ENCODE peak calls at places on chromosomes 1 and 21, in ten cellular contexts. Z is adipocyte; V is GM12891; G is NCI-H1092 treated with DMSO at 0.1 percent for 48 hours; T is effector memory CD4-positive, alpha-beta T cell; N is COR-L47; M is psoas muscle; R is kidney tubule cell; L is HT-29; H is NCI-H345. Y is an unnamed sample.

GRCh38 chr1:112637257-112638108 is 17.9 kb downstream of the CAPZA1 start:
- DNase-seq in Z (peak; percentile 74), V (no peak), G (no peak), T (no peak), N (no peak), M (no peak), R (peak; percentile 50), L (no peak), H (no peak), Y (no peak)

GRCh38 chr1:152679454-152679853 is 4.4 kb downstream of the LCE2C start:
- DNase-seq in Z (no peak), V (no peak), G (no peak), T (no peak), N (no peak), M (no peak), R (no peak), L (no peak), H (no peak), Y (no peak)

GRCh38 chr1:48530727-48531351 is 58.8 kb upstream of the SPATA6 start:
- DNase-seq in Z (peak; percentile 59), V (peak; percentile 33), G (peak; percentile 69), T (no peak), N (peak; percentile 92), M (no peak), R (peak; percentile 71), L (peak; percentile 88), H (peak; percentile 93), Y (peak; percentile 27)

GRCh38 chr1:219514728-219515127 is 98.2 kb downstream of the ZC3H11B start:
- DNase-seq in Z (no peak), V (no peak), G (no peak), T (no peak), N (no peak), M (no peak), R (no peak), L (no peak), H (no peak), Y (no peak)

GRCh38 chr21:38121888-38122705 is 134.7 kb upstream of the KCNJ15 start:
- DNase-seq in Z (no peak), V (no peak), G (no peak), T (no peak), N (no peak), M (no peak), R (peak; percentile 2), L (no peak), H (no peak), Y (no peak)

GRCh38 chr1:15188145-15188544 is 34.6 kb downstream of the TMEM51 start:
- DNase-seq in Z (no peak), V (no peak), G (no peak), T (no peak), N (no peak), M (no peak), R (peak; percentile 67), L (no peak), H (no peak), Y (peak; percentile 9)

GRCh38 chr1:241934181-241934815 is 23.3 kb upstream of the BECN2 start:
- DNase-seq in Z (peak; percentile 67), V (no peak), G (peak; percentile 7), T (no peak), N (no peak), M (peak; percentile 37), R (peak; percentile 80), L (no peak), H (no peak), Y (no peak)

GRCh38 chr1:45012639-45013278 is 705 bp downstream of the UROD start:
- DNase-seq in Z (peak; percentile 83), V (no peak), G (peak; percentile 45), T (no peak), N (no peak), M (peak; percentile 70), R (peak; percentile 80), L (peak; percentile 51), H (peak; percentile 45), Y (peak; percentile 71)

GRCh38 chr1:35535243-35535642 is 22.0 kb downstream of the KIAA0319L start:
- DNase-seq in Z (no peak), V (no peak), G (no peak), T (no peak), N (no peak), M (no peak), R (no peak), L (no peak), H (no peak), Y (no peak)

GRCh38 chr1:31306278-31306677 is 9.4 kb downstream of the ZCCHC17 start:
- DNase-seq in Z (peak; percentile 77), V (no peak), G (no peak), T (no peak), N (no peak), M (no peak), R (peak; percentile 78), L (no peak), H (no peak), Y (peak; percentile 88)

GRCh38 chr1:20645414-20645813 is 12.2 kb downstream of the PINK1 start:
- DNase-seq in Z (no peak), V (no peak), G (no peak), T (no peak), N (no peak), M (no peak), R (no peak), L (no peak), H (no peak), Y (no peak)

GRCh38 chr1:40770296-40771070 is 13.1 kb upstream of the KCNQ4 start:
- DNase-seq in Z (no peak), V (no peak), G (no peak), T (no peak), N (no peak), M (no peak), R (no peak), L (no peak), H (no peak), Y (no peak)

GRCh38 chr1:212691561-212692071 is 8.0 kb downstream of the BATF3 start:
- DNase-seq in Z (no peak), V (no peak), G (no peak), T (no peak), N (no peak), M (no peak), R (no peak), L (no peak), H (no peak), Y (no peak)

GRCh38 chr1:81446006-81446669 is 354.6 kb upstream of the ADGRL2 start:
- DNase-seq in Z (no peak), V (no peak), G (peak; percentile 89), T (no peak), N (peak; percentile 65), M (no peak), R (no peak), L (no peak), H (peak; percentile 19), Y (no peak)

GRCh38 chr1:162854245-162854860 is 6.6 kb downstream of the CCDC190 start:
- DNase-seq in Z (peak; percentile 92), V (peak; percentile 19), G (peak; percentile 84), T (peak; percentile 7), N (peak; percentile 73), M (peak; percentile 24), R (peak; percentile 82), L (peak; percentile 81), H (peak; percentile 66), Y (peak; percentile 86)

GRCh38 chr1:86140481-86140880 is 16.1 kb downstream of the COL24A1 start:
- DNase-seq in Z (no peak), V (no peak), G (no peak), T (no peak), N (no peak), M (no peak), R (no peak), L (no peak), H (no peak), Y (no peak)

GRCh38 chr1:89672489-89673183 is 39.7 kb downstream of the LRRC8C start:
- DNase-seq in Z (peak; percentile 47), V (no peak), G (no peak), T (no peak), N (no peak), M (no peak), R (no peak), L (no peak), H (no peak), Y (no peak)

GRCh38 chr1:223331929-223332328 is 32.0 kb downstream of the SUSD4 start:
- DNase-seq in Z (peak; percentile 20), V (no peak), G (no peak), T (no peak), N (no peak), M (no peak), R (peak; percentile 79), L (no peak), H (no peak), Y (no peak)

GRCh38 chr1:154328318-154329151 is 3.2 kb downstream of the ATP8B2 start:
- DNase-seq in Z (peak; percentile 90), V (peak; percentile 83), G (peak; percentile 72), T (peak; percentile 85), N (peak; percentile 80), M (peak; percentile 87), R (peak; percentile 63), L (peak; percentile 39), H (peak; percentile 90), Y (peak; percentile 86)

GRCh38 chr1:119702384-119702783 is 9.3 kb upstream of the PHGDH start:
- DNase-seq in Z (peak; percentile 27), V (no peak), G (no peak), T (no peak), N (no peak), M (no peak), R (peak; percentile 57), L (no peak), H (no peak), Y (no peak)

GRCh38 chr1:94063379-94063778 is 57.6 kb downstream of the ABCA4 start:
- DNase-seq in Z (peak; percentile 54), V (no peak), G (peak; percentile 5), T (no peak), N (peak; percentile 22), M (peak; percentile 26), R (peak; percentile 42), L (peak; percentile 73), H (no peak), Y (no peak)

GRCh38 chr1:54965624-54966340 is 14.6 kb upstream of the TMEM61 start:
- DNase-seq in Z (peak; percentile 34), V (no peak), G (no peak), T (no peak), N (peak; percentile 46), M (peak; percentile 62), R (peak; percentile 84), L (peak; percentile 45), H (peak; percentile 72), Y (peak; percentile 72)

GRCh38 chr21:40177979-40178378 is 310.7 kb downstream of the PCP4 start:
- DNase-seq in Z (no peak), V (no peak), G (peak; percentile 75), T (no peak), N (no peak), M (no peak), R (no peak), L (no peak), H (peak; percentile 50), Y (no peak)

GRCh38 chr1:234040446-234041317 is 136.2 kb downstream of the SLC35F3 start:
- DNase-seq in Z (no peak), V (no peak), G (no peak), T (no peak), N (no peak), M (no peak), R (peak; percentile 52), L (no peak), H (no peak), Y (no peak)

Y was measured in dermis microvascular lymphatic vessel endothelial cell.